ENCODE peak calls at places on chromosomes 12 and 14, in eight cellular contexts. O is vagina, A is tibial nerve, B is A549, G is HepG2, X is IMR-90, K is H54, U is body of pancreas. I is an unnamed sample.
A peak's percentile ranks its signal among the peaks of the same experiment; 100 is the strongest.

GRCh38 chr14:60349663-60350365 is 100.8 kb downstream of the PPM1A start:
- DNase-seq in B (peak; percentile 56), O (no peak), A (no peak), X (peak; percentile 56), U (peak; percentile 49), G (peak; percentile 21), K (no peak), I (no peak)

GRCh38 chr12:65535951-65536350 is 257.5 kb downstream of the MSRB3 start:
- DNase-seq in U (no peak), G (no peak), B (no peak), K (no peak), A (no peak), O (no peak), X (peak; percentile 42), I (no peak)

GRCh38 chr14:20177433-20177974 is 13.2 kb upstream of the OR11G2 start:
- DNase-seq in K (no peak), B (no peak), A (no peak), X (no peak), U (peak; percentile 65), O (no peak), G (no peak), I (no peak)

GRCh38 chr12:51744235-51744634 is 104.3 kb downstream of the FIGNL2 start:
- DNase-seq in K (no peak), B (no peak), X (peak; percentile 45), O (no peak), G (peak; percentile 53), A (no peak), U (no peak), I (no peak)

GRCh38 chr12:4271433-4272013 is 2.0 kb upstream of the CCND2 start:
- DNase-seq in A (no peak), G (no peak), X (no peak), O (no peak), B (no peak), U (no peak), K (no peak), I (no peak)

GRCh38 chr14:36747411-36748184 is 85.9 kb downstream of the PAX9 start:
- DNase-seq in A (no peak), O (no peak), B (peak; percentile 32), X (no peak), K (no peak), G (peak; percentile 44), U (no peak), I (no peak)

GRCh38 chr12:64669270-64669842 is 59.1 kb downstream of the RASSF3 start:
- DNase-seq in U (peak; percentile 34), O (no peak), G (peak; percentile 49), K (no peak), A (no peak), X (peak; percentile 11), B (no peak), I (peak; percentile 50)

GRCh38 chr14:55913324-55914035 is 204.7 kb upstream of the PELI2 start:
- DNase-seq in G (no peak), B (no peak), K (no peak), X (peak; percentile 56), A (peak; percentile 49), O (no peak), U (peak; percentile 22), I (no peak)

GRCh38 chr14:55111122-55111705 is 17.8 kb upstream of the LGALS3 start:
- DNase-seq in O (no peak), U (no peak), B (no peak), K (no peak), G (no peak), X (no peak), A (no peak), I (no peak)

GRCh38 chr14:99119554-99119953 is 152.4 kb downstream of the BCL11B start:
- DNase-seq in A (no peak), B (no peak), G (no peak), O (peak; percentile 25), U (no peak), K (no peak), X (no peak), I (no peak)

DNA sequence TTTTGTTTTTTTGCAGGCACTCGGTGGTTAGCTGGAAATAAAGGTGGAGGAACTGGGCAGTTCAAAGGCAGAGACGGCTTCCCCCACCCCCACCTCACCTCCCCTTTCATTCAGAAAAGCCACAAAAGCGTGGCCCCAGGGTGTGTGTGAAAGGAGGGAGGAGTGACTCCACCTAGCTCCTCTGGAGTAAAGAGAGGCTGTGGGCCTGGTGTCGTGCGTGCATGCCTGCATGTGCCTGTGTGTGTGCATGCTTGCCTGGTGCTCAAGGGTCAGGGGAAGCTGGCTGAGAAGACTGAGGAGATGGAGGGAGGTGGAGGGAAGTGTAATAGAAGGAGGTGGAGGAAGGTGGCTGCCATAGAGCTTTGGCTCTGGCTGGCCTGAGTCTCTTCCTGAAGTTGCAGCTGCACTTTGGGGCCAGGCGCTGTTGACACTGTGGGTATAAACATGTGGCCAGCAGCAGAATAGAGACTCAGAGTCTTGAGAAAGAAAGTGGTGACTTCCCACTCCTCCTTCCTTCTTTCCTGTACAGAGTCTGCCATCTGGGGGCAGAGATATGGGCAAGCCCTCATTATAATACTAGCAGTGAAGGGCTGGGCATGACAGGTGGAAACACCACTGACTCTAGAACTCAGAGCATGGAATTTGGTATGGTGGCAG is 36.9 kb upstream of the SINHCAF start:
- DNase-seq in U (no peak), G (peak; percentile 35), X (no peak), K (no peak), O (no peak), A (no peak), B (no peak), I (no peak)
- TF ChIP-seq POLR2A in U (no peak), G (no peak), X (no peak), K (no peak), O (no peak), A (no peak), B (no peak), I (no peak)

GRCh38 chr12:9091933-9092598 is 23.7 kb downstream of the A2M start:
- DNase-seq in B (no peak), U (no peak), K (no peak), G (no peak), O (no peak), X (no peak), A (no peak), I (no peak)

GRCh38 chr12:9095322-9095721 is 20.4 kb downstream of the A2M start:
- DNase-seq in A (no peak), X (no peak), U (no peak), K (no peak), O (no peak), G (no peak), B (no peak), I (no peak)

GRCh38 chr12:9096563-9097176 is 19.0 kb downstream of the A2M start:
- DNase-seq in X (no peak), K (no peak), A (no peak), G (no peak), O (no peak), B (no peak), U (no peak), I (no peak)

GRCh38 chr12:9098115-9098452 is 17.6 kb downstream of the A2M start:
- DNase-seq in K (no peak), B (no peak), A (no peak), O (no peak), X (no peak), U (no peak), G (no peak), I (no peak)

DNA sequence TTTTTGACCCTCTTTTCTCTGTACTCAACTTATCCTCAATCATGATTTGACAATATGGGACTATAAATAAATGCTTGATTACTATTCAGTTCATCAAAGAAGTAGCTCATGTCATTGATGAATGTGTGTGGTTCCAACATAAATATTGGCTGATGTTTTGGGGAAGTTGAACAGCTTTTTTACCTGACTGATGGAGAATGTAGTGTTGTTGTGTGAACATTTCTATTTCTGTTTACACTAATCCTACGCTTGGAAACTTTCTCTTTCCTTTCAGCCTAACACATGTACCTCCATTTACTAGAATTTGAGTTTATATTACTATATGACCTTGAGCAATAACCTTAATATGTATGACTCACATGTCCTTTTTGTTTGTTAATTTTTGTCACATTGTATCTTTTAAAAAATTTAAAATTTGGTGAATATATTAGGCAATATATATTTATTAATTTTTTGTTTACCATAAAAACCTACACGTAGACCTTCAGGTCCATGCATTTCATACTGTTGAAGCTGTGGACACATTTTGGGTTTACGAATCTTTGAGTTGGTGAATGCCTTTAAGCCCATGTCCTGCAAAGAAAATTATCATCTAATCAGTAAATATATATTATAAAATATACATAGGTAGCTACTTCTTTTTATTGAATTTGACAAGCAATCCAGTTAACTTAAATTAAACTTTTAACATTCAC is 21.1 kb downstream of the A2M start:
- DNase-seq in U (no peak), G (no peak), O (no peak), X (no peak), B (no peak), A (no peak), K (no peak), I (no peak)
- TF ChIP-seq POLR2A in U (no peak), G (peak; percentile 31), O (no peak), X (no peak), B (no peak), A (no peak), K (no peak), I (no peak)

DNA sequence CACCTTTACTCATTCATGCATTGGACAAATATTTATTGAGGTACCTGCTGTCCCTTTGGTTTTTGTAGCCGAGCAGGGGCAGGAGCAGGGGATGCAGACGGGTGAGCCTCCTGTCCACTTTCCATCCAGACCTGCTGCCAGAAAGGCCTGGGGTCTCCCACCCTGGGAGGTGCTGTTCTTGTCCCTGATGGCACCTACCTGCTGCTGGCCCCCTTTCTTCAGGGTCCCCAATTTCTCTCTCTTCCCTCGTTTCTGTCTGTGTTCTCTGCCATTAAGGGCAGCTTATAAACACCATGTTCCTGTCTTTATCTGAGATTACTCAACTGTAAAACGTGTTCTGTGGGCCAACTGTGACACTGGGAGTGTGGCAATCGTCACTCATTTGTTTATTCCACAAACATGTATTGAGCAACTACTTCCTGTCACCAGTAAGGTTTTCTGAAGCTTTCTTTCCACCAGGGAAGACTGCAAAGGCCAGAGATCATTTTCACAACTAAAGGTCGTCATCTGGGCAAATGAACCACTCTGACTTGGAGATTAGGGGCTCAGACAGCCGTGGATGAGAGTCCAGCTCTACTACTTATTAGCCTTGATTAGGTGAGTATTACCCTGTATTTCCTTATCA is at the start of gene HAL:
- DNase-seq in K (no peak), O (no peak), A (no peak), G (peak; percentile 86), B (no peak), X (no peak), U (peak; percentile 68), I (no peak)
- TF ChIP-seq POLR2A in K (no peak), O (no peak), A (no peak), G (no peak), B (no peak), X (no peak), U (no peak), I (no peak)

GRCh38 chr14:57391609-57392195 is 1.3 kb downstream of the NAA30 start:
- DNase-seq in K (no peak), B (no peak), X (peak; percentile 8), G (no peak), U (no peak), O (no peak), A (no peak), I (no peak)

GRCh38 chr14:57389646-57390036 is 745 bp upstream of the NAA30 start:
- DNase-seq in O (no peak), K (no peak), G (no peak), U (peak; percentile 17), A (no peak), B (no peak), X (no peak), I (no peak)

GRCh38 chr14:57388072-57388471 is 2.3 kb upstream of the NAA30 start:
- DNase-seq in G (no peak), O (no peak), K (no peak), X (no peak), U (no peak), B (no peak), A (no peak), I (no peak)

GRCh38 chr14:57390806-57391562 is 598 bp downstream of the NAA30 start:
- DNase-seq in A (no peak), G (no peak), O (peak; percentile 95), X (peak; percentile 14), U (peak; percentile 37), B (peak; percentile 14), K (no peak), I (no peak)

GRCh38 chr14:57390037-57390805 is at the start of gene NAA30:
- DNase-seq in U (peak; percentile 97), X (peak; percentile 92), B (peak; percentile 81), G (peak; percentile 86), A (peak; percentile 77), K (peak; percentile 58), O (peak; percentile 96), I (peak; percentile 92)
- TF ChIP-seq POLR2A in U (peak; percentile 50), X (peak; percentile 74), B (peak; percentile 54), G (peak; percentile 83), A (no peak), K (peak; percentile 64), O (no peak), I (peak; percentile 59)